ENCODE peak calls at places on chromosomes 3 and 15, in five cellular contexts. O is cardiac muscle cell; D is CD8-positive, alpha-beta T cell; X is B cell; Y is astrocyte of the cerebellum. G is an unnamed sample.

GRCh38 chr3:30162579-30162978 is 443.8 kb upstream of the TGFBR2 start:
- DNase-seq in Y (peak), X (no peak), D (no peak), O (peak), G (no peak)

GRCh38 chr15:36066757-36067156 is 512.7 kb upstream of the CDIN1 start:
- DNase-seq in Y (no peak), D (no peak), O (no peak), X (no peak), G (no peak)

GRCh38 chr3:159855599-159856495 is 132.8 kb upstream of the IL12A start:
- DNase-seq in Y (no peak), O (no peak), D (no peak), X (no peak), G (no peak)

GRCh38 chr3:184241447-184242296 is 7.1 kb downstream of the ALG3 start:
- DNase-seq in D (no peak), Y (no peak), O (peak), X (no peak), G (no peak)

GRCh38 chr3:106425021-106425420 is 556.2 kb upstream of the CBLB start:
- DNase-seq in Y (peak), D (no peak), X (no peak), O (peak), G (no peak)

GRCh38 chr15:77496710-77497107 is 76.0 kb downstream of the HMG20A start:
- DNase-seq in D (peak), Y (peak), O (peak), X (peak), G (peak)

GRCh38 chr15:50280271-50280670 is 14.7 kb upstream of the HDC start:
- DNase-seq in X (no peak), O (no peak), Y (peak), D (no peak), G (no peak)

GRCh38 chr15:34275721-34276120 is 50.9 kb downstream of the EMC4 start:
- DNase-seq in Y (no peak), O (no peak), X (no peak), D (no peak), G (no peak)

GRCh38 chr3:43892061-43892460 is 201.3 kb downstream of the ABHD5 start:
- DNase-seq in Y (no peak), D (no peak), O (no peak), X (no peak), G (no peak)

GRCh38 chr3:30894521-30895289 is at the start of gene GADL1:
- DNase-seq in X (no peak), Y (peak), D (no peak), O (peak), G (peak)

GRCh38 chr3:40490916-40491315 is 14.0 kb downstream of the ZNF619 start:
- DNase-seq in O (no peak), Y (no peak), X (no peak), D (no peak), G (no peak)

GRCh38 chr3:157920804-157921203 is 185.4 kb downstream of the SHOX2 start:
- DNase-seq in X (no peak), D (no peak), Y (no peak), O (no peak), G (no peak)

GRCh38 chr15:62886431-62887071 is 156.0 kb upstream of the TPM1 start:
- DNase-seq in D (no peak), O (peak), Y (peak), X (no peak), G (peak)

GRCh38 chr3:52891615-52892081 is 5.7 kb downstream of the STIMATE start:
- DNase-seq in X (no peak), O (peak), Y (no peak), D (no peak), G (no peak)

GRCh38 chr3:197942956-197943556 is 6.9 kb upstream of the RPL35A start:
- DNase-seq in O (peak), D (no peak), Y (no peak), X (peak), G (no peak)

GRCh38 chr15:25766421-25766820 is 96.7 kb downstream of the ATP10A start:
- DNase-seq in X (no peak), Y (no peak), D (no peak), O (no peak), G (no peak)

GRCh38 chr3:33751320-33751719 is 33.3 kb upstream of the CLASP2 start:
- DNase-seq in O (no peak), Y (no peak), D (no peak), X (no peak), G (no peak)

GRCh38 chr3:12345584-12346494 is 57.0 kb downstream of the PPARG start:
- DNase-seq in Y (no peak), X (no peak), D (no peak), O (no peak), G (no peak)

GRCh38 chr3:101574388-101575156 is 592 bp downstream of the PCNP start:
- DNase-seq in D (peak), Y (peak), X (peak), O (peak), G (peak)

GRCh38 chr15:80174017-80174746 is 21.4 kb downstream of the FAH start:
- DNase-seq in D (no peak), O (peak), Y (no peak), X (no peak), G (no peak)

GRCh38 chr15:57045741-57046382 is 127.4 kb downstream of the TCF12 start:
- DNase-seq in X (no peak), O (no peak), D (no peak), Y (no peak), G (no peak)

GRCh38 chr3:64623125-64623524 is 64.7 kb downstream of the ADAMTS9 start:
- DNase-seq in O (peak), X (no peak), D (no peak), Y (no peak), G (no peak)

GRCh38 chr3:35389907-35390306 is 249.4 kb upstream of the ARPP21 start:
- DNase-seq in Y (no peak), X (no peak), O (no peak), D (no peak), G (no peak)

GRCh38 chr3:183714622-183715021 is 17.0 kb downstream of the YEATS2 start:
- DNase-seq in Y (no peak), X (no peak), D (no peak), O (no peak), G (no peak)

GRCh38 chr3:40073310-40074007 is 236.0 kb upstream of the EIF1B start:
- DNase-seq in O (no peak), D (no peak), X (no peak), Y (no peak), G (no peak)

GRCh38 chr15:45943255-45943654 is 308.4 kb downstream of the SQOR start:
- DNase-seq in Y (no peak), O (no peak), D (no peak), X (no peak), G (no peak)

GRCh38 chr3:156455839-156456238 is 99.1 kb downstream of the SSR3 start:
- DNase-seq in Y (no peak), O (no peak), D (no peak), X (no peak), G (no peak)

GRCh38 chr3:195068045-195068444 is 202.9 kb downstream of the XXYLT1 start:
- DNase-seq in X (peak), D (no peak), O (no peak), Y (no peak), G (no peak)

GRCh38 chr15:55362641-55363040 is 43.6 kb downstream of the PIGB start:
- DNase-seq in O (no peak), X (no peak), Y (no peak), D (no peak), G (no peak)

GRCh38 chr3:146884291-146884690 is 279.1 kb upstream of the PLSCR5 start:
- DNase-seq in X (no peak), O (no peak), Y (no peak), D (no peak), G (no peak)

GRCh38 chr15:56281145-56281544 is 37.5 kb upstream of the RFX7 start:
- DNase-seq in Y (no peak), O (no peak), D (no peak), X (no peak), G (no peak)

GRCh38 chr3:60743631-60744164 is 507.6 kb downstream of the FHIT start:
- DNase-seq in X (no peak), Y (no peak), D (no peak), O (no peak), G (peak)

GRCh38 chr15:30043211-30043655 is 39.5 kb upstream of the GOLGA8J start:
- DNase-seq in X (no peak), Y (peak), O (peak), D (no peak), G (no peak)

GRCh38 chr3:159453036-159453435 is 535.6 kb upstream of the IL12A start:
- DNase-seq in O (no peak), Y (no peak), X (no peak), D (no peak), G (no peak)

GRCh38 chr15:44662478-44663409 is 718 bp downstream of the SPG11 start:
- DNase-seq in X (peak), D (peak), O (peak), Y (peak), G (peak)

GRCh38 chr3:71652786-71653419 is 69.4 kb upstream of the FOXP1 start:
- DNase-seq in Y (peak), X (peak), O (peak), D (no peak), G (peak)

GRCh38 chr15:91589360-91589759 is 264.1 kb upstream of the SLCO3A1 start:
- DNase-seq in O (no peak), Y (no peak), X (no peak), D (no peak), G (no peak)
- TF ChIP-seq CTCF in O (no peak), Y (peak), X (no peak), D (no peak), G (peak)

DNA sequence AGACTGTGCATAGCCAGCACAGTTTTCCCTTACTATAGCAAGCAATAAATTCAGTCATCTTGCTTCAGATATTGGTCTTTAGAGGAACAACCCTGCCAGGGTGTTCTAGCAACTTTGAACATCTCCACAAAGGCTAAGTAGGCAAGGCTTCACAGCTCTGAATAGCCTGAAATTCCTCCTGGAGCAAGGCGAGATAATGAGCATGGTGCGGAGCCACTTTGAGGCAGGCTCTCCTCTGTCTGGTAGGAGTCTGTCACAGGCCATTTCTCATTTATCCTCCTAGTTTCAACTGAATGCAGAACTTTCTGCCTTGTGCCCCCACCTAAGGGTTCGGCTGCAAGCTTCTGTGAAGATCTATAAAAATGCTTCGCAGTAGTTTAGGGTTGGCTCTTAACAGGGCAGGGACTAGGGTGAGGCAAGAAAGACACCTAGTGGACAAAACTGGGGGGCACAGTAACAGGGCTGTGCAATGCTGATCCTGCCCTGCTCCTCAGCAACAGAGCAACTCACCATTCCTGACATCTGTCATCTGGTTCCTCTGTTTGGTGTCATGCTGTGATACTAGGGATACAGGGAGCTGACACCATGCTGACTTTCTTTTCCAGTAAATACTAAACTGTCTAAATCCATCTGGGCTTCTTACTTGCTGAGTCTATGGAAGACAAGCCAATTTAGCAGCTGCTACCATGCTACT is 16.6 kb upstream of the EHHADH start:
- DNase-seq in D (no peak), Y (no peak), X (no peak), O (peak), G (peak)
- TF ChIP-seq CTCF in D (peak), Y (peak), X (no peak), O (peak), G (peak)

DNA sequence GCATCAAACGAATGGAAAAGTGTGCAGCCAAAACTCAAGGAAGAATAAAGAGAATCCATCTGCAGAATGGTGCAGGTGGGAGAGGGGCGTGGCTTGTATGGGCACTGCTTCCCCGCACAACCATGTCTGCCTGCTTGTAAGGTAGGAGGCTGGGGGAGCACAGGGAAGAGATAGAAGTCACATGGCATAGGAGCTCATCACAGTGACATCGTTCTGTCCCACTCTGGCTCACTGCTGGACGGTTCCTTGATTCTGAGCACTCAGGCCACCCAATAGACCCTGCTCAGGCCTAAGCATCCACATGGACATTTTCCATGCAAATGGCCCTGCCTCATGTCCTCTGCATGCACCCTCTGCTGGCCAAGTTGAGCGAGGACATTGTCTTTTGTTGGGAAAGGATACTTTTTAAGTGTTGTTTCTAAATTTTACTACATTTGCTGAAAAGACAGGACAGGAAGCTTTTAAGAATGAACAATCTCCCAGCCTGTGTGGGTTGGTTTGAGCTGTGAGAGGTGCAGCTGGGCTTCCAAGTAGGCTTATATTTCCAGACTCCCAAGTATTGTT is 3.1 kb downstream of the MYLK start:
- DNase-seq in Y (peak), O (peak), D (no peak), X (no peak), G (peak)
- TF ChIP-seq CTCF in Y (peak), O (peak), D (no peak), X (no peak), G (peak)

GRCh38 chr15:48282186-48282585 is 49.0 kb upstream of the DUT start:
- DNase-seq in O (peak), X (no peak), Y (peak), D (no peak), G (no peak)

GRCh38 chr15:48279608-48280007 is 51.6 kb upstream of the DUT start:
- DNase-seq in Y (no peak), O (no peak), D (no peak), X (no peak), G (no peak)

GRCh38 chr15:48285329-48286214 is 45.7 kb upstream of the DUT start:
- DNase-seq in D (no peak), O (peak), X (peak), Y (peak), G (peak)

GRCh38 chr15:48283361-48284157 is 47.7 kb upstream of the DUT start:
- DNase-seq in X (no peak), O (peak), Y (no peak), D (no peak), G (no peak)

DNA sequence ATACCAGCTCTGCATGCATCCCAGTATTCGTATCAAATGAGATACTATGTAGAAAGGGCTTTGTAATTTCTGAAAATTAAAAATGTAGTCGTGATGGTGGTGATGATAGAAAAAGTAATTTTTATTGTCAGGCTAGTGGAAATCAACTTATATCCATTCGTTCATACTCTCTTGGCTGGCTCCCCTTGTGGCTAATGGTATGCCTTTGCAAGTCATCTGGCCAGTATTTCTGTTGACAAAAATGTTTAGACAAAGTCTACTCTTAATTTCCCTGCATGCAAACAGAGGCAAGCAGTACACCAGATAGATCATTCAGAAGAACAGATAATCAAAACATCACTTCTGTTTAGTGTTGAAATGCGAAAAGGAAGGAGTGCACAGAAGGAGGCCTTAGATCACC is 49.6 kb upstream of the DUT start:
- DNase-seq in O (no peak), Y (no peak), X (no peak), D (no peak), G (no peak)
- TF ChIP-seq CTCF in O (no peak), Y (peak), X (no peak), D (no peak), G (peak)

G was measured in neural crest cell.